ENCODE peak calls at places on chromosomes 7 and 10, in five cellular contexts. O is choroid plexus epithelial cell, Z is left ventricle myocardium inferior, E is NB4, M is AG04450. J is an unnamed sample.
A peak's percentile ranks its signal among the peaks of the same experiment; 100 is the strongest.

GRCh38 chr10:3764626-3765375 is 20.2 kb downstream of the KLF6 start:
- DNase-seq in O (no peak), M (no peak), E (no peak), Z (no peak), J (no peak)

GRCh38 chr10:21508987-21509334 is 16.5 kb downstream of the SKIDA1 start:
- DNase-seq in E (no peak), Z (no peak), O (no peak), M (no peak), J (no peak)

GRCh38 chr7:94067506-94067905 is 63.4 kb upstream of the BET1 start:
- DNase-seq in O (no peak), E (no peak), M (no peak), Z (no peak), J (peak; percentile 86)

GRCh38 chr7:85521108-85521694 is 334.3 kb upstream of the SEMA3D start:
- DNase-seq in E (no peak), M (peak; percentile 41), Z (no peak), O (peak; percentile 71), J (no peak)

GRCh38 chr7:56063500-56063881 is 595 bp upstream of the SUMF2 start:
- DNase-seq in E (no peak), O (no peak), Z (no peak), M (no peak), J (no peak)

GRCh38 chr7:47227762-47228177 is 354.1 kb downstream of the TNS3 start:
- DNase-seq in O (peak; percentile 73), E (peak; percentile 100), M (peak; percentile 18), Z (no peak), J (peak; percentile 75)

GRCh38 chr7:36942062-36942461 is 217.8 kb upstream of the AOAH start:
- DNase-seq in O (no peak), Z (no peak), M (no peak), E (no peak), J (no peak)

GRCh38 chr7:112452102-112452888 is 2.0 kb downstream of the IFRD1 start:
- DNase-seq in O (peak; percentile 75), E (peak; percentile 68), M (no peak), Z (peak; percentile 26), J (peak; percentile 67)

GRCh38 chr10:7635431-7636125 is 31.2 kb downstream of the ITIH5 start:
- DNase-seq in E (no peak), M (no peak), O (no peak), Z (no peak), J (no peak)

GRCh38 chr7:99407849-99408346 is 499 bp downstream of the PDAP1 start:
- DNase-seq in Z (peak; percentile 39), E (peak; percentile 63), M (no peak), O (peak; percentile 79), J (peak; percentile 93)

GRCh38 chr10:49222170-49222569 is 34.0 kb upstream of the TMEM273 start:
- DNase-seq in Z (no peak), M (no peak), E (peak; percentile 13), O (no peak), J (no peak)

DNA sequence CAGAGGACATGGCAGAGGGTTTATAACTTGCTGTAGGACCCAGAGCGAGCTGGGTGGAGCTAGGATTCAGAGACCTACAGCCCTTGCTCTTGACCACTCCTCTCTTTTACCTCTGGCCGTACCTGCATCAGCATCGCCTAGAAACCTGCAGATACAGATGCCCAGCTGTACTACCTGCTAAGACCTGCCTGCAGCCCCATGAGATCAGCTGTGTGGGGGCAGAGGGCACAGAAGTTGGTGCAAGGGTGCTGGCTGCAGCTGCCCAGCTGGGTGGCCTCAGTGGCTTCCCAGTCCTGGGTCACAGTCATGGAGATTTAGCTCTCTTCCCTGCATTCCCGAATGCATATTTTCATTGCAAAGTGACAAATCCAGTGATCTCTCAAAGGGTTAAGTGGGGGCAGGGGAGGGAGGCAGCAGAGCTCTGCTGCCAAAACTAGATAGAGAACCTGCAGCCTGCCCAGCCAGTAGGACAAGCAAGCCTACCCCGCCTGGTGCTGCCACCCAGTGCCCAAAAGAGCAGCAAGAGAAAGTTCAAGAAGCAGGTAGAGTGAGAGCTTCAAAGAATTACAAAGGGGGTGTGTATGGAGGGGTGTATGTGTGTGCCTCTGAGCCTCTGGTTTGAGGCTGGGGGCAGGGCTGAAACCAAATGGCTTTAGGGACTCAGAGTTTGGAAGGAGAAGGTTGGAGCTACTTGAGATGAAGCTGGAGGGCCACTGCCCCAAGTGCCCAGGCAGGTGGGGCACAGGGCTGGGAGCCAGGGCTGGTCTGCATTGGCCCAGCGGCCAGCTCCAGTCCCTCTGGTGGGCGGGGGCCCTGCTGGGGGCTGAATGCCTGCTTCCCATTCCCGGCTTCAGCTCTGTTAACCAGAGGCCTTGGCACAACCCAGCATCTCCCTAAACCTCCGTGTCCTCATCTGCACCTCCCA is 6.8 kb downstream of the FAM241B start:
- DNase-seq in Z (no peak), M (no peak), E (peak; percentile 32), O (peak; percentile 13), J (no peak)
- TF ChIP-seq CTCF in Z (peak; percentile 53), M (peak; percentile 21), E (peak; percentile 49), O (peak; percentile 39), J (peak; percentile 12)

GRCh38 chr7:138900040-138900828 is 81.0 kb downstream of the KIAA1549 start:
- DNase-seq in M (no peak), Z (no peak), E (no peak), O (peak; percentile 52), J (peak; percentile 68)
- H3K4me3 ChIP-seq in M (no peak overlapping the region), Z (no peak overlapping the region), E (no peak overlapping the region), O (no peak overlapping the region), J (no peak overlapping the region)

GRCh38 chr10:92573798-92574544 is at the start of gene IDE:
- DNase-seq in M (peak; percentile 66), E (peak; percentile 95), O (peak; percentile 92), Z (peak; percentile 90), J (peak; percentile 82)

GRCh38 chr10:92575961-92576360 is 2.1 kb upstream of the IDE start:
- DNase-seq in O (peak; percentile 66), E (peak; percentile 87), M (no peak), Z (no peak), J (peak; percentile 57)

GRCh38 chr10:92572362-92573090 is 1.4 kb downstream of the IDE start:
- DNase-seq in E (peak; percentile 15), M (no peak), Z (no peak), O (no peak), J (no peak)

GRCh38 chr10:92573091-92573797 is 649 bp downstream of the IDE start:
- DNase-seq in E (peak; percentile 70), M (no peak), O (peak; percentile 54), Z (no peak), J (peak; percentile 46)

GRCh38 chr10:92574545-92575377 is 868 bp upstream of the IDE start:
- DNase-seq in O (peak; percentile 22), E (no peak), M (no peak), Z (no peak), J (peak; percentile 43)
- TF ChIP-seq CTCF in O (peak; percentile 36), E (peak; percentile 17), M (no peak), Z (peak; percentile 24), J (no peak)

GRCh38 chr10:62577666-62578291 is 203.6 kb downstream of the ZNF365 start:
- DNase-seq in E (no peak), M (no peak), O (peak; percentile 58), Z (no peak), J (peak; percentile 70)
- H3K4me3 ChIP-seq in E (no peak overlapping the region), M (no peak overlapping the region), O (no peak overlapping the region), Z (no peak overlapping the region), J (no peak overlapping the region)

DNA sequence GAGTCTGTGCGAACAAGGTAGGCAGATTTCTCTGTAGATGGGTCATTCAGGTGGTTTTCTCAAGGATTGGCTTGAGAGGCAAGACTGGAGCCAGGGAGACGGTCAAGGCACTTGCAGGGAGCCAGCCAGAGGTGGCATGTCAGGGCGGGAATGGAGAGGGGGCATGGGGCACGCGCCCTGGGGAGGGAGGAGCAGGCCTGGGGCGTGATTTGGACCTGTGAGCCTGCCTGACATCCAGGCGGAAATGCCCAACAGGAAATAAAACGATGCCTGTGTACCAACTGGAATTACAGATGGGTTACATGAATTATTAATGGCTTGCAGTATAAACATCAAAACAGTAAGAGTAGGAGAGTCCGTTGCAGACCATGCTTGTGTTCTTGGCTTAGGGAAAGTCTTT is 8.6 kb upstream of the SUN1 start:
- DNase-seq in M (no peak), Z (no peak), O (no peak), E (no peak), J (no peak)
- TF ChIP-seq CTCF in M (no peak), Z (no peak), O (no peak), E (no peak), J (no peak)

J was measured in fibroblast of mammary gland.